ENCODE peak calls at places on chromosomes 16 and 17, in seven cellular contexts. Z, F, M, E, O, B and T are unnamed samples.

GRCh38 chr16:6016530-6017184 is 919.1 kb upstream of the EEF2KMT start:
- DNase-seq in Z (no peak), F (no peak), M (peak), E (peak), O (no peak), B (peak), T (peak)

GRCh38 chr17:17824780-17825614 is 11.8 kb downstream of the SREBF1 start:
- DNase-seq in Z (no peak), F (no peak), M (peak), E (no peak), O (no peak), B (no peak), T (no peak)

GRCh38 chr16:52123842-52124241 is 423.1 kb downstream of the TOX3 start:
- DNase-seq in Z (no peak), F (no peak), M (no peak), E (no peak), O (no peak), B (no peak), T (no peak)

GRCh38 chr16:3919413-3919812 is 38.9 kb upstream of the CREBBP start:
- DNase-seq in Z (no peak), F (no peak), M (no peak), E (no peak), O (no peak), B (no peak), T (no peak)

GRCh38 chr16:31475949-31476304 is 4.0 kb downstream of the TGFB1I1 start:
- DNase-seq in Z (no peak), F (no peak), M (no peak), E (no peak), O (no peak), B (no peak), T (no peak)

GRCh38 chr17:9090641-9091096 is 69.4 kb downstream of the NTN1 start:
- DNase-seq in Z (no peak), F (no peak), M (no peak), E (no peak), O (no peak), B (no peak), T (no peak)

GRCh38 chr17:13600475-13601316 is 1.0 kb downstream of the HS3ST3A1 start:
- DNase-seq in Z (no peak), F (peak), M (no peak), E (no peak), O (no peak), B (no peak), T (no peak)

GRCh38 chr16:30761427-30761927 is 385 bp downstream of the CFAP119 start:
- DNase-seq in Z (no peak), F (no peak), M (peak), E (peak), O (peak), B (peak), T (peak)

GRCh38 chr16:11612110-11612981 is 25.6 kb upstream of the LITAF start:
- DNase-seq in Z (no peak), F (no peak), M (no peak), E (no peak), O (no peak), B (peak), T (no peak)

GRCh38 chr16:69581297-69581696 is 15.5 kb downstream of the NFAT5 start:
- DNase-seq in Z (no peak), F (no peak), M (no peak), E (no peak), O (no peak), B (no peak), T (no peak)

GRCh38 chr17:4968166-4968915 is 724 bp upstream of the SPAG7 start:
- DNase-seq in Z (no peak), F (no peak), M (no peak), E (no peak), O (peak), B (peak), T (no peak)

GRCh38 chr16:396605-397004 is 394 bp upstream of the NME4 start:
- DNase-seq in Z (no peak), F (no peak), M (peak), E (no peak), O (no peak), B (peak), T (peak)

GRCh38 chr17:54901230-54901847 is 687 bp downstream of the TOM1L1 start:
- DNase-seq in Z (no peak), F (peak), M (peak), E (peak), O (no peak), B (no peak), T (peak)

GRCh38 chr17:7633093-7633492 is 3.2 kb downstream of the SHBG start:
- DNase-seq in Z (no peak), F (no peak), M (no peak), E (no peak), O (no peak), B (no peak), T (no peak)

GRCh38 chr16:4111748-4112696 is 4.2 kb downstream of the ADCY9 start:
- DNase-seq in Z (no peak), F (peak), M (peak), E (peak), O (no peak), B (peak), T (peak)

GRCh38 chr16:6837722-6838121 is 494.9 kb upstream of the RBFOX1 start:
- DNase-seq in Z (no peak), F (no peak), M (no peak), E (no peak), O (no peak), B (no peak), T (no peak)

GRCh38 chr17:29710891-29711418 is 88.2 kb upstream of the CORO6 start:
- DNase-seq in Z (peak), F (peak), M (peak), E (no peak), O (no peak), B (peak), T (no peak)

GRCh38 chr17:81436294-81436849 is 41.1 kb downstream of the BAHCC1 start:
- DNase-seq in Z (peak), F (peak), M (no peak), E (no peak), O (no peak), B (no peak), T (no peak)

GRCh38 chr16:88681709-88682451 is 4.4 kb downstream of the SNAI3 start:
- DNase-seq in Z (no peak), F (no peak), M (no peak), E (no peak), O (peak), B (no peak), T (no peak)